ENCODE peak calls at places on chromosome 6, in five cellular contexts. B, F, V, T and W are unnamed samples.

GRCh38 chr6:144090384-144090783 is 5.0 kb downstream of the SF3B5 start:
- DNase-seq in B (no peak), F (no peak), V (no peak), T (no peak), W (no peak)

GRCh38 chr6:128882560-128882959 is 378 bp upstream of the LAMA2 start:
- DNase-seq in B (no peak), F (no peak), V (no peak), T (no peak), W (no peak)

GRCh38 chr6:40626886-40627285 is 39.7 kb upstream of the LRFN2 start:
- DNase-seq in B (no peak), F (no peak), V (no peak), T (no peak), W (peak)

GRCh38 chr6:130215526-130215925 is 7.2 kb downstream of the SAMD3 start:
- DNase-seq in B (no peak), F (no peak), V (no peak), T (no peak), W (no peak)

GRCh38 chr6:107563694-107564093 is 73.8 kb downstream of the SOBP start:
- DNase-seq in B (no peak), F (no peak), V (no peak), T (no peak), W (no peak)

GRCh38 chr6:113315879-113316278 is 541.3 kb upstream of the MARCKS start:
- DNase-seq in B (no peak), F (no peak), V (no peak), T (peak), W (no peak)

GRCh38 chr6:147546501-147547368 is 38.2 kb downstream of the SAMD5 start:
- DNase-seq in B (no peak), F (no peak), V (no peak), T (no peak), W (no peak)

GRCh38 chr6:132132420-132132819 is 181.2 kb upstream of the CCN2 start:
- DNase-seq in B (no peak), F (no peak), V (no peak), T (peak), W (peak)

GRCh38 chr6:75210885-75211739 is 5.3 kb upstream of the COL12A1 start:
- DNase-seq in B (peak), F (peak), V (peak), T (peak), W (peak)

GRCh38 chr6:154202334-154202733 is 154.3 kb downstream of the IPCEF1 start:
- DNase-seq in B (no peak), F (no peak), V (no peak), T (no peak), W (no peak)
- TF ChIP-seq CTCF in B (no peak), F (no peak), V (no peak), T (no peak), W (no peak)

GRCh38 chr6:110656492-110656891 is 158.8 kb downstream of the CDK19 start:
- DNase-seq in B (no peak), F (no peak), V (no peak), T (no peak), W (no peak)

GRCh38 chr6:110662468-110663211 is 152.6 kb downstream of the CDK19 start:
- DNase-seq in B (no peak), F (no peak), V (no peak), T (no peak), W (no peak)

GRCh38 chr6:110658621-110659211 is 156.6 kb downstream of the CDK19 start:
- DNase-seq in B (no peak), F (no peak), V (no peak), T (no peak), W (no peak)

GRCh38 chr6:110661426-110661825 is 153.8 kb downstream of the CDK19 start:
- DNase-seq in B (no peak), F (no peak), V (no peak), T (peak), W (no peak)

DNA sequence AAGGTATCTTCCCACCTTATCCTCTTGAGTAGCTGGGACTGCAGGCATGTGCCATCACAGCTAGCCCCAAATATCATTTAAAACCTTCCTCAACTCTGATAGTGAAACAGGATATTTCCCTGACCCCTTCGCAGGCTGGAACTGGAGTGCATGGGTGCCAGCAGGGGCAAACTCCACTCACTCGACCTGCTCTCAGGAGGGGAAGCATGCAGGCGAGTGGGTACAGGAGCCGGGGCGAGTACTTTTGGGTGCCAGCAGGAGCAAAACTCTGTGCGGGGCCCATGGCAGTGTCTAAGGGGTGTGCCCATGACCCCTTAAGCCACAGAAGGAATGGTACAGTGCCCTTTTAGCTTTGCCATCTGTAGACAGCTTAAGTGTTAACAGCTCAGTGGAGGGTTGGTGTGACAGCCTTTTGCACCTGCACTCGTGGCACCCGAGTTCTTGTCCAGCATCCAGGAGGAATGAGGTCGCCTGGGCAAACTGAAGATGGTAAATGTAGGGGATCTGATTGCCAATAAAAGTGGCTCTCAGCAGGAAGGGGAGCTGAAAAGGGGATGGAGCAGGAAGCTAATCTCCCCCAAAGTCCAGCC is 155.1 kb downstream of the CDK19 start:
- DNase-seq in B (no peak), F (no peak), V (no peak), T (no peak), W (no peak)
- TF ChIP-seq CTCF in B (no peak), F (no peak), V (no peak), T (no peak), W (no peak)

GRCh38 chr6:145507251-145507650 is 228.1 kb downstream of the EPM2A start:
- DNase-seq in B (no peak), F (no peak), V (no peak), T (no peak), W (no peak)

GRCh38 chr6:145502417-145502816 is 232.9 kb downstream of the EPM2A start:
- DNase-seq in B (no peak), F (no peak), V (no peak), T (peak), W (no peak)

GRCh38 chr6:145506554-145506953 is 228.8 kb downstream of the EPM2A start:
- DNase-seq in B (no peak), F (no peak), V (no peak), T (peak), W (no peak)

DNA sequence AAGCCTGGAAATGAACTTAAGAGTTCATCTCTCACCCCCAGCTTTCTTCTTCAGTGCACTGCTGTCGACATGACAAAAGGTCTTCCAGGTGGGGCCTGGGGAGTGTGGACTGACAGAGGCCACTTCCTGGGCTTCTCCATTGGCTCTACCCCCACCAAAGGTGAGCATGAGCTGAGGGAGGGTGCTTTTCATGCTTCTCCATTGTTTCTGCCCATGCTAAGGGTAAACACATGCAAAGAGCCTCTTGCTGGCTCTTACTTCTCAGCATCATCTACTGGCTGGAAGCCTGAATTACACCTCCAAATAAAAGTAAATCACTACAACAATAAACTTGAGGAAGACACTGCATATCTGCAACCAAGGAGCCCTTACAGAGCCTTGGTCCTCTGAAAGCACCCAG is 227.2 kb downstream of the EPM2A start:
- DNase-seq in B (no peak), F (no peak), V (no peak), T (no peak), W (no peak)
- TF ChIP-seq CTCF in B (no peak), F (no peak), V (no peak), T (peak), W (peak)

GRCh38 chr6:85756982-85757381 is 114.3 kb upstream of the SYNCRIP start:
- DNase-seq in B (no peak), F (no peak), V (no peak), T (peak), W (peak)
- TF ChIP-seq CTCF in B (no peak), F (peak), V (no peak), T (peak), W (peak)

DNA sequence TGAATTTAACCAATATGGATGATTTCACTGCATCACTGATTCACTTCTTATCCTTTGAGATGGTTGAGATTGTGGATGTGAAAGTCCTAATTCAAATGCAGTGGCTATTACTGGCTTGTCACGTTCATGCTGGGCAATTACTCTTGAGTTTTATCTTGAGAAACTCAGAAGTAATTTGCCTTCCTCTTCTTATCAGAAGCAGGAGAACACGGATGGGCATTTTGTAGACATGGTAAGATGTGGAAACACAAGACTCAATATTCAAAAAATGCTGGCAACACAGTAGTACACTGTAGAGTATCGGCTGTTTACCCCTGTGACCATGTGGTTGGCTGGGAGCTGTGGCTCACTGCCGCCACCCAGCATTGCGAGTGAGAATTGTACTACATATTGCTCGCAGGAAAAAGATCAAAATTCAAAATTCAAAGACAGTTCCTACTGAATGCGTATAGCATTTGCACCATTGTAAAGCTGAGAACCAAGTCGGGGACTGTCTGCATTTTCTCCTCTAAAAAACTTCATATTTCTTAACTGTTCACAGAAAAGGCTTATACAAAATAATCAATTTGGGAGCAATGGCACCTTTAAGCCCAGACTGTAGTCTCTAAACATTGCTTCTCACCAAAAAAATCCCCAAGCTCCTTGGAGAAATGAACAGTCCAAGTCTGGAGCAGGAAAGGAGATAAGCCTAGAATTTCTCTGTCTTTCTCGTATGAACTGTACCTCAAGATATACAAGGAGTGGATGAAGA is 61.9 kb upstream of the ELOVL5 start:
- DNase-seq in B (peak), F (no peak), V (peak), T (peak), W (peak)
- TF ChIP-seq CTCF in B (peak), F (peak), V (peak), T (peak), W (peak)

DNA sequence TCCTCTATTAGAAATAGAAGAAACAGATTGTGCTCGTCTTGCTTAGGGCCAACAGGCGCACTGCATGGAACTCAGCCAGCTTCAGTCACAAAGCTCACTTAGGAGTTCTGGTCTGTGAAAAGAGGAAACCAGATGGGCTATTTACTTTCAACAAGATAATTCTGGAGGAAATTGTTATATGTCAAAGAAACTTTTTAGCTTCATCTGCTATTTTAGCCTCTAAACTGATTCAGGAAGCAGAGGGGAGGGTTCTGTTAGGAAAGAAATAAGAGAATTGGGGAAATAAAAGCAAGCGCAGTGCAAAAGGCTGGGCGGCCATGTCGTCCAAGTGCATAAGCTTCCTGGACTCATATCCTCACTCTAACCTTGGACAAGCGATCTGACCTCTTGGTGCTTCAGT is 21.3 kb downstream of the PRKN start:
- DNase-seq in B (peak), F (no peak), V (no peak), T (peak), W (no peak)
- TF ChIP-seq CTCF in B (no peak), F (no peak), V (no peak), T (no peak), W (no peak)

GRCh38 chr6:139373154-139373927 is 1.1 kb downstream of the CITED2 start:
- DNase-seq in B (peak), F (peak), V (peak), T (peak), W (peak)

GRCh38 chr6:139375239-139376053 is 998 bp upstream of the CITED2 start:
- DNase-seq in B (peak), F (peak), V (peak), T (peak), W (peak)

GRCh38 chr6:139373928-139374356 is 506 bp downstream of the CITED2 start:
- DNase-seq in B (no peak), F (no peak), V (peak), T (no peak), W (no peak)

GRCh38 chr6:139376054-139376355 is 1.6 kb upstream of the CITED2 start:
- DNase-seq in B (no peak), F (no peak), V (peak), T (no peak), W (no peak)

GRCh38 chr6:139374357-139375238 is at the start of gene CITED2:
- DNase-seq in B (peak), F (peak), V (peak), T (peak), W (peak)
- TF ChIP-seq CTCF in B (no peak), F (peak), V (no peak), T (peak), W (peak)

GRCh38 chr6:1604991-1605821 is 4.5 kb upstream of the FOXC1 start:
- DNase-seq in B (no peak), F (no peak), V (peak), T (no peak), W (no peak)

GRCh38 chr6:1605822-1606532 is 3.7 kb upstream of the FOXC1 start:
- DNase-seq in B (no peak), F (no peak), V (peak), T (no peak), W (no peak)

GRCh38 chr6:1602356-1602713 is 7.4 kb upstream of the FOXC1 start:
- DNase-seq in B (no peak), F (no peak), V (no peak), T (no peak), W (no peak)

GRCh38 chr6:1603708-1604346 is 5.9 kb upstream of the FOXC1 start:
- DNase-seq in B (no peak), F (no peak), V (no peak), T (no peak), W (no peak)

DNA sequence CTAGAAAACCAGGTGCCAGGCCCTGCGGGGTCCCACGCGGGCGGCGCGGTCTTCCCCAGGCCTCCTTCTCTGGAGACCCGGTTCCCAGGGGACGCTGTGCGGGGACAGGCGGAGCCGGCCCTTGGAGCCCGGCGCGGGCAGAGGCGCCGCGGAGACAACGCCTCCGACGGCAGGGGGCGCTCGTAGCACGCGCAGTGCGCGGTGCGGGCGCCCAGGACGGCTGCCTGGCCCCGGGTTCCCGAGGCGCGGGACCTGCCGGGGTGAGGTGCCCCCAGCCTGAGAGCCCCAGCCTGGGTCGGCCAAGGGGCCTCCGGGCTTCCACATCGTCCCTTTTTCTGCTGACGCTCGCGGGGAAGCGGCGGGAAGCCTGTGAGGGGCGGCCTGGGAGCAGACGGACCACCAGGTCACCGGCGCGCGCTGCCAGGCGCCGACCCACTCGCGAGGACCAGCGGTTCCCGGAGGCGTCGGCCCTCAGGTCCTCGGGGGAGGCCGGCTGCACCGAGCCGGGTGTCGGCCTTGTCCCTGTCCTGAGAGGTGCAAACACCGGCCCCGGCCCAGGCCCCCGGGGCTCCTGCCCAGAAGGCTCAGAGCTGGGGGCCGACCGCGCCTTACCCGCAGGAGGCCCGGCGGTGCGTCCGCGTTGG is 5.2 kb upstream of the FOXC1 start:
- DNase-seq in B (peak), F (peak), V (peak), T (no peak), W (no peak)
- TF ChIP-seq CTCF in B (peak), F (peak), V (peak), T (peak), W (peak)